ENCODE peak calls at places on chromosomes 13 and 19, in seven cellular contexts. P is fibroblast of lung, L is heart left ventricle, G is RWPE2, F is kidney, B is heart right ventricle, E is right atrium auricular region. Q is an unnamed sample.
A peak's percentile ranks its signal among the peaks of the same experiment; 100 is the strongest.

GRCh38 chr19:8005534-8006256 is at the start of gene ELAVL1:
- DNase-seq in P (peak; percentile 85), L (peak; percentile 91), B (peak; percentile 88), G (no peak), F (peak; percentile 96), E (peak; percentile 85), Q (peak; percentile 40)

GRCh38 chr13:99265823-99266426 is 7.7 kb upstream of the GPR18 start:
- DNase-seq in B (no peak), F (no peak), E (no peak), G (no peak), L (no peak), P (peak; percentile 41), Q (no peak)

GRCh38 chr13:104204177-104204576 is 1138.0 kb upstream of the SLC10A2 start:
- DNase-seq in L (no peak), E (no peak), B (no peak), F (no peak), P (no peak), G (no peak), Q (no peak)

GRCh38 chr13:44305845-44306244 is 67.8 kb upstream of the SERP2 start:
- DNase-seq in B (no peak), G (no peak), L (no peak), P (peak; percentile 78), F (no peak), E (no peak), Q (no peak)

GRCh38 chr13:40329682-40330485 is 336.6 kb downstream of the FOXO1 start:
- DNase-seq in L (no peak), G (no peak), P (peak; percentile 62), E (no peak), B (no peak), F (no peak), Q (no peak)

GRCh38 chr13:102724923-102725322 is 30.1 kb upstream of the METTL21C start:
- DNase-seq in G (no peak), E (no peak), L (no peak), B (no peak), F (no peak), P (peak; percentile 24), Q (no peak)

GRCh38 chr19:47063874-47064273 is 15.4 kb upstream of the TMEM160 start:
- DNase-seq in B (no peak), P (no peak), E (no peak), L (no peak), F (no peak), G (no peak), Q (no peak)

GRCh38 chr19:480016-480855 is 16.1 kb upstream of the MADCAM1 start:
- DNase-seq in P (peak; percentile 25), B (peak; percentile 89), E (peak; percentile 87), L (peak; percentile 84), G (no peak), F (peak; percentile 90), Q (peak; percentile 36)

GRCh38 chr19:1491114-1491848 is at the start of gene REEP6:
- DNase-seq in E (no peak), F (no peak), L (no peak), B (no peak), G (no peak), P (no peak), Q (no peak)
- H3K27ac ChIP-seq in E (peak within 1 kb of the TSS; percentile 80), F (peak within 1 kb of the TSS; percentile 51), L (peak within 1 kb of the TSS; percentile 87), B (peak within 1 kb of the TSS; percentile 73), G (no peak within 1 kb of the TSS), P (peak within 1 kb of the TSS; percentile 63), Q (peak within 1 kb of the TSS; percentile 86)

GRCh38 chr19:22607653-22608430 is 26.3 kb upstream of the ZNF492 start:
- DNase-seq in P (no peak), F (no peak), L (no peak), E (peak; percentile 5), B (no peak), G (no peak), Q (no peak)
- H3K27ac ChIP-seq in P (no peak overlapping the region), F (no peak overlapping the region), L (no peak overlapping the region), E (no peak overlapping the region), B (no peak overlapping the region), G (no peak overlapping the region), Q (no peak overlapping the region)

GRCh38 chr13:51538626-51539179 is 45.6 kb upstream of the WDFY2 start:
- DNase-seq in E (no peak), L (no peak), B (no peak), G (no peak), P (no peak), F (no peak), Q (no peak)
- H3K27ac ChIP-seq in E (no peak overlapping the region), L (no peak overlapping the region), B (no peak overlapping the region), G (no peak overlapping the region), P (no peak overlapping the region), F (no peak overlapping the region), Q (no peak overlapping the region)

DNA sequence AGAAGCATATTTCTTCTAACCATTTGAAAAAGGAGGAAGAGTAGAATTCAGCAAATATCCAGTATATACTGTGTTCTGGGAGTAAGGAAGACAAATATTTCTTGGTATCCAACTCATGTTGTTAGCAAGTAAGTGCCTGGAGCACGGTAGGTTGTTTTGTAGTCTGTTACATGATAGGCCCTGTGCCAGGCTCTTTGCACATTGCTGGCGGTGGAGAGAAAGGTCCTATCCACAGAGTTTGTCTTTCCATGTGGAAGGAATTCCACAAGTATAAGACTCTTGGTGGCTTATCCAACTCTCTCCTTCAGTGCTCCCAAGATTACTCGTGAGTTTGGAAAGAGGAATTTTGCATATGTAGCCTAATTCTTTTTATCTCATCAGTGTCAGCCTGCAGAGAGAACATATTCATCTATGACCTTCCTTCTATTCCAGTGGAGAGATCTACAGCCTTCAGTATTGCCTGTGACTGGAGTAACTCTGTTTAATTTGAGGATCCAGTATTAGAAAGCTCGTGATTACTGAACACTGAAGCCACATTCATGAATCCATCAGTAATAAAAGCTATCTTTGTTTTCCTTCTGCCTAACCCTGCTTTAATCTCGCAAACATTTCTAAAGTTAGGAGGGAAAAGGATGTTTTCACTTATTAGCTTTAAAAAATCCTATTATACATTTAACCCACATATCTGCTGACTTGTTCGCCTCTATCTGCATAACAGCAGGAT is 183.9 kb upstream of the CSNK1A1L start:
- DNase-seq in P (no peak), E (no peak), G (no peak), L (no peak), B (no peak), F (no peak), Q (no peak)
- H3K27ac ChIP-seq in P (no peak overlapping the region), E (peak overlapping the region; percentile 59), G (no peak overlapping the region), L (no peak overlapping the region), B (no peak overlapping the region), F (no peak overlapping the region), Q (no peak overlapping the region)